ENCODE peak calls at places on chromosome X, in six cellular contexts. S, C, G, W, K and U are unnamed samples. For H3K27me3, the result is how much of the 10 kb centered on the place peaks cover.

GRCh38 chrX:85107407-85107806 is 103.7 kb downstream of the APOOL start:
- DNase-seq in S (no peak), C (no peak), G (no peak), W (no peak), K (no peak), U (no peak)

GRCh38 chrX:14050704-14051103 is 21.0 kb upstream of the GEMIN8 start:
- DNase-seq in S (no peak), C (no peak), G (no peak), W (no peak), K (no peak), U (no peak)

GRCh38 chrX:70174754-70175153 is 2.5 kb upstream of the DGAT2L6 start:
- DNase-seq in S (no peak), C (no peak), G (no peak), W (no peak), K (no peak), U (no peak)

GRCh38 chrX:6557690-6558089 is 22.8 kb upstream of the VCX3A start:
- DNase-seq in S (no peak), C (no peak), G (no peak), W (no peak), K (no peak), U (no peak)

GRCh38 chrX:10556405-10556804 is 64.0 kb downstream of the MID1 start:
- DNase-seq in S (no peak), C (no peak), G (no peak), W (no peak), K (no peak), U (no peak)

GRCh38 chrX:51568586-51568985 is 50.1 kb downstream of the CENPVL3 start:
- DNase-seq in S (no peak), C (no peak), G (no peak), W (no peak), K (no peak), U (no peak)

GRCh38 chrX:78712381-78712780 is 35.1 kb upstream of the LPAR4 start:
- DNase-seq in S (no peak), C (no peak), G (no peak), W (no peak), K (no peak), U (no peak)

GRCh38 chrX:131729295-131729694 is 185.4 kb downstream of the OR13H1 start:
- DNase-seq in S (no peak), C (peak), G (peak), W (peak), K (peak), U (no peak)

GRCh38 chrX:6163761-6164160 is 64.9 kb downstream of the NLGN4X start:
- DNase-seq in S (no peak), C (no peak), G (no peak), W (no peak), K (no peak), U (no peak)

GRCh38 chrX:46575991-46576392 is 2.4 kb downstream of the CHST7 start:
- DNase-seq in S (no peak), C (peak), G (no peak), W (no peak), K (peak), U (peak)

DNA sequence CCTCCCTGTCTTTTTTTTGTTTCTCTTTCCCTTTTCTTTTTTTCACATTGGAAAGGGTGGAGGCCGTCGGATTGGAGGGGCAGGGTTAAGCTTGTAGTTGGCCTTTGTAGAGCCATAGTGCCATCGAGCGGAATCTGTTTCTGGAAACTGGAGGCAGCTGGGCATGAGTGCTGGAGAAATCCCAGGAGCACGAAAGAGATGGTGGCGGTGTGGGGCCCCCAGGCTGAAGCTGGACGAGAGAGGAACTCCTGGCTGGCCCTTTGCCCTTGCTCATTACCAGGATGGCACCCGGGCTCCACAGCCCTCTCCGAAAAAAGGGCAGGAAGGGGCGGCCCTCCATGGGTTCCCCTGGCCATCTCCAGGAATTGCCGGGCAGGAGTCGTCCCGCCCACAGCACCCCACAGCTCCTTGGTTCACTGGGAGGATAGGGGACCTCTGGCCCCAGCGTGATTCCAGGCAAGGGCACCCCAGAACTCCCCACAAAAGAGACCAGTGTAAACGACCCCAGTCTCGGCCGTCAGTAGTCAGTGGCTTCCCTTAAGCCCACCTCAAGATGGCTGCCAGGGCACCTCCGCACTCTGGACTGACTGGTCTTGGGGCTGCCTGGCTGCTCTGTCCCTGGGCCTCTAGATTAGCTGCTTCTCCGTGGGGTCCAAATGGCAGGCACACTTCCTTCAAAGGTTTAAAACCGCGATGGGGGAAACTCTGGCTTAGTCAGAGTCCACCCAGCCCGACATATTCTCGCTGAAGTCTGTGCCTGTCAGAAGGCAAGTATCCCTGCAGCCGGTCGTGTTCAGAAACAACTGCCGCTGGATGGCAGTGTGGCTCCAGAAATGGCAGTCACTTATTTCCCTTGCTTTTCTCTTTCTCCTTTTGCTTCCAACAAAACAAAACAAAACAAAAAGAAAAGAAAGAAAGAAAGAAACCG is 74.1 kb downstream of the NBDY start:
- DNase-seq in S (no peak), C (peak), G (peak), W (peak), K (peak), U (peak)
- TF ChIP-seq CTCF in S (peak), C (peak), G (peak), W (no peak), K (peak), U (peak)

GRCh38 chrX:153299855-153300254 is 21.7 kb downstream of the PNMA6F start:
- DNase-seq in S (no peak), C (peak), G (no peak), W (no peak), K (no peak), U (no peak)
- H3K27me3 ChIP-seq in S (under half), C (under half), G (under half), W (under half), K (under half), U (under half)

DNA sequence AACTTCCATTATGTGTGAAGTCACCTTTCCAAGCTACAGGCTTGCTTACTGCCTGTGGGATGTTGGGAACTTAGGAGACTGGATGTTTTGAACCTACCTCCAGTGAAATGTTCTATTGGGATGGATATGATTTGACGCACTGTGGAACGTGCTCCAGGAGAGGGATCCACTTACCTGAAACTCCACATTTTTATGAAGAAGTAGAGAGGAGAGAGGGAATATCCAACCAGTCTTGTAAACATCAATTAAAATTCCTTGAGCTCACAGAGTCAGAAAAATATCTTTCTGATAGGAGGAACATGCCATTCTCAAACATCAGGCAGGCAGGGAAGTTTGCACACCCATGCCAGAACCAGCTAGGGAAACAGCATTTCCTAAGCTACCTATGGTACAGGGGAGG is 91.1 kb upstream of the MAOA start:
- DNase-seq in S (no peak), C (no peak), G (no peak), W (no peak), K (no peak), U (no peak)
- TF ChIP-seq CTCF in S (no peak), C (no peak), G (no peak), W (peak), K (no peak), U (no peak)

GRCh38 chrX:12611471-12611870 is 179.7 kb upstream of the PRPS2 start:
- DNase-seq in S (no peak), C (no peak), G (no peak), W (no peak), K (no peak), U (no peak)

GRCh38 chrX:12615061-12615460 is 176.2 kb upstream of the PRPS2 start:
- DNase-seq in S (no peak), C (no peak), G (no peak), W (no peak), K (no peak), U (no peak)

GRCh38 chrX:12614266-12614665 is 176.9 kb upstream of the PRPS2 start:
- DNase-seq in S (no peak), C (no peak), G (no peak), W (no peak), K (no peak), U (no peak)

DNA sequence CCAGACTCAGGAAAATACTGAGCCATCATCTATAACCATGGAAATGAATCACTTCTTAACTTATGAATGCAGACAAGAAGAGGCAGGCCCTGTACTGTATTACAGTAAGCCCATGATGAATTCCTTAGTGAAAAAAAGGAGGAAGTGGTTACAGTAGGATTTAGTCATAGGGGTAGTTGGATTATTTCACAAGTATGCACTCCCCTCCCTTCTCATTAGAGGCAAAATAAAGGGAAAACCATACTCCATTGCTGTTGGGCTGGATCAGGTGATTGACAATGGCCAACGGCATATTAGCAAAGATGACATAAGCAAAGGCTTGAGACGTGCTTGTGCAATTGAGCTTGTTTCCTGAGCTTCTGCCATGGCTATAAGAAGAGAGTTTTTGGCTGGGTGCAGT is 181.1 kb upstream of the PRPS2 start:
- DNase-seq in S (no peak), C (no peak), G (no peak), W (no peak), K (no peak), U (no peak)
- H3K27me3 ChIP-seq in S (under half), C (under half), G (under half), W (under half), K (under half), U (under half)